ENCODE peak calls at places on chromosomes 4 and X, in eight cellular contexts. T is mucosa of descending colon, F is fibroblast of mammary gland, Z is B cell, A is WTC11, D is coronary artery, W is PC-3, I is GM12865. Y is an unnamed sample.

GRCh38 chrX:145817666-145818521 is at the start of gene SLITRK2:
- DNase-seq in W (no peak), A (no peak), T (peak; percentile 42), D (no peak), F (peak; percentile 1), I (no peak), Z (no peak), Y (no peak)

GRCh38 chrX:44570524-44570923 is 27.9 kb upstream of the FUNDC1 start:
- DNase-seq in A (no peak), Z (no peak), D (no peak), W (peak; percentile 51), F (peak; percentile 50), T (no peak), I (no peak), Y (no peak)

GRCh38 chrX:110420771-110421498 is 62.3 kb downstream of the RTL9 start:
- DNase-seq in F (peak; percentile 31), A (no peak), Z (no peak), W (peak; percentile 55), D (no peak), T (no peak), I (peak; percentile 18), Y (no peak)

GRCh38 chrX:39808471-39808917 is 289.3 kb downstream of the BCOR start:
- DNase-seq in W (peak; percentile 32), F (peak; percentile 70), D (no peak), I (no peak), A (no peak), Z (no peak), T (no peak), Y (no peak)

GRCh38 chr4:156475322-156475721 is 496.3 kb downstream of the PDGFC start:
- DNase-seq in Z (no peak), A (no peak), I (peak; percentile 21), T (no peak), W (peak; percentile 69), F (peak; percentile 75), D (no peak), Y (peak; percentile 19)

GRCh38 chrX:154490414-154491083 is at the start of gene SLC10A3:
- DNase-seq in I (peak; percentile 96), F (peak; percentile 91), T (peak; percentile 96), W (peak; percentile 95), D (peak; percentile 96), A (peak; percentile 91), Z (peak; percentile 90), Y (peak; percentile 95)

GRCh38 chr4:22970665-22971064 is 277.9 kb downstream of the GBA3 start:
- DNase-seq in W (no peak), I (no peak), F (no peak), A (no peak), D (no peak), Z (no peak), T (no peak), Y (no peak)

GRCh38 chr4:114694770-114695169 is 96.2 kb downstream of the UGT8 start:
- DNase-seq in Z (no peak), F (peak; percentile 43), A (no peak), W (peak; percentile 59), T (no peak), I (peak; percentile 52), D (no peak), Y (no peak)

GRCh38 chr4:172480471-172480870 is 667.3 kb downstream of the GALNTL6 start:
- DNase-seq in I (no peak), A (no peak), W (no peak), T (no peak), D (no peak), Z (no peak), F (no peak), Y (no peak)

GRCh38 chr4:56755901-56756300 is 65.6 kb downstream of the SPINK2 start:
- DNase-seq in W (peak; percentile 70), I (no peak), Z (no peak), A (no peak), F (peak; percentile 51), D (no peak), T (no peak), Y (no peak)

GRCh38 chrX:135264210-135264609 is 12.3 kb downstream of the ETDA start:
- DNase-seq in I (no peak), Z (no peak), W (no peak), T (no peak), A (no peak), D (no peak), F (no peak), Y (no peak)

GRCh38 chrX:13283968-13284914 is 35.6 kb downstream of the ATXN3L start:
- DNase-seq in I (no peak), Z (no peak), F (peak; percentile 89), A (peak; percentile 14), D (no peak), T (no peak), W (peak; percentile 17), Y (no peak)

GRCh38 chrX:10085223-10085622 is 71.6 kb upstream of the CLCN4 start:
- DNase-seq in Z (no peak), A (no peak), T (no peak), D (no peak), W (peak; percentile 4), I (peak; percentile 43), F (no peak), Y (no peak)

GRCh38 chrX:38172596-38172995 is 48.1 kb downstream of the SRPX start:
- DNase-seq in I (no peak), F (no peak), T (no peak), A (no peak), D (no peak), Z (no peak), W (no peak), Y (no peak)

GRCh38 chrX:119502727-119503483 is 34.7 kb downstream of the SLC25A5 start:
- DNase-seq in W (peak; percentile 86), T (peak; percentile 82), I (peak; percentile 9), Z (no peak), D (no peak), F (peak; percentile 60), A (no peak), Y (no peak)

GRCh38 chr4:138113819-138114415 is 128.2 kb downstream of the SLC7A11 start:
- DNase-seq in D (no peak), I (no peak), T (no peak), Z (no peak), F (peak; percentile 70), W (peak; percentile 17), A (no peak), Y (no peak)

GRCh38 chr4:67779631-67780030 is 25.4 kb upstream of the GNRHR start:
- DNase-seq in Z (no peak), I (no peak), T (no peak), A (no peak), D (no peak), W (peak; percentile 67), F (peak; percentile 33), Y (no peak)

GRCh38 chr4:142314183-142314582 is 531.9 kb downstream of the INPP4B start:
- DNase-seq in W (no peak), Z (no peak), I (no peak), D (no peak), T (no peak), F (no peak), A (no peak), Y (no peak)

GRCh38 chr4:3250438-3250955 is 1.5 kb downstream of the MSANTD1 start:
- DNase-seq in W (no peak), Z (no peak), A (peak; percentile 71), I (no peak), D (no peak), F (no peak), T (peak; percentile 43), Y (no peak)

DNA sequence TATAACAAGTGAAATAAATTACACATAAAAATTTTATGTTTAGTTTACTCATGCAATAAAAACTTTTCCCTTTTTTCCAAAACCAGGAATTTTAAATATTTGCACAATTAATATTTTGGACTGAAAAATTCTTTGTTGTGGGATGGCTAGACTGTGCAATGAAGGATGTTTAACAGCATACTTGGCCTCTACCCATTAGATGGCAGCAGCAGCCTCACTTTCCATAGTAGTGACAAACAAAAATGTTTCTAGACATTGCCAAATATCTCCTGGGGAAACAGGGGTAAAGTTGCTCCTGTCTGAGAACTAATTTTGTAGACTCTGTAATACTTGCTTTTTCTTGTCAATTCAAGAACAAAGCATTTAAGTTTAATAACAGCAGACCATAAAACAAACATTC is 49.8 kb downstream of the SCLT1 start:
- DNase-seq in T (no peak), W (peak; percentile 23), A (no peak), I (no peak), F (peak; percentile 37), D (no peak), Z (no peak), Y (no peak)
- TF ChIP-seq CTCF in T (no peak), W (peak; percentile 52), A (no peak), I (no peak), F (peak; percentile 23), D (no peak), Z (no peak), Y (peak; percentile 22)

GRCh38 chr4:99400831-99401230 is 34.3 kb downstream of the ADH7 start:
- DNase-seq in D (no peak), A (no peak), Z (no peak), I (no peak), T (no peak), F (no peak), W (no peak), Y (no peak)

GRCh38 chr4:99404595-99405287 is 30.4 kb downstream of the ADH7 start:
- DNase-seq in W (peak; percentile 86), T (no peak), Z (no peak), F (peak; percentile 98), I (peak; percentile 84), A (no peak), D (no peak), Y (peak; percentile 58)

GRCh38 chr4:99405433-99406115 is 29.6 kb downstream of the ADH7 start:
- DNase-seq in T (no peak), I (peak; percentile 63), F (peak; percentile 88), W (peak; percentile 83), A (peak; percentile 78), D (no peak), Z (peak; percentile 58), Y (peak; percentile 12)

GRCh38 chr4:99403380-99404194 is 31.6 kb downstream of the ADH7 start:
- DNase-seq in A (no peak), I (peak; percentile 41), W (no peak), F (peak; percentile 61), T (no peak), Z (no peak), D (no peak), Y (peak; percentile 30)

DNA sequence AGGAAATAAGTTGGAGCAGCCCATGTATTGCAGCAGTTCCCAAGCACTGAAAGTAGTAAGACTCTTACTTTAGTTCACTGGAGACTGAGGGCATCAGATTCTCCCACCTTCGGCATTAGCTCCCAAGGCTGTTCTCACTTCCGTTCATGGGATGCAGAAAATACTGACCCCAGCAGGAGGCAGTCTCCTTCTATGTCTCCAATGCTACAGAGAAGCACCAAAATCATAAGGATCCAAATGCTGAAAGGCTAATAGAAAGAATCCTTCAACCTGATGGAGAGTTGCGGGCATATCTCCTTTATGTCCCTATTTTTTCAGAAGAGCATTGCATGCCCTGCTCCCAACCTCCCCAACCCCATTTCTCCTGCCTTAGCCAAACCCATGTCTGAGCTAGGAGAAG is 32.4 kb downstream of the ADH7 start:
- DNase-seq in F (no peak), W (no peak), I (no peak), D (no peak), Z (no peak), T (no peak), A (peak; percentile 14), Y (no peak)
- TF ChIP-seq CTCF in F (no peak), W (no peak), I (no peak), D (no peak), Z (no peak), T (no peak), A (no peak), Y (no peak)

GRCh38 chr4:52979821-52980590 is 117.9 kb downstream of the RASL11B start:
- DNase-seq in W (peak; percentile 12), A (no peak), D (no peak), I (no peak), T (no peak), F (no peak), Z (no peak), Y (no peak)
- TF ChIP-seq CTCF in W (peak; percentile 24), A (no peak), D (no peak), I (no peak), T (no peak), F (no peak), Z (no peak), Y (no peak)

GRCh38 chr4:159292137-159292896 is 189.4 kb downstream of the RAPGEF2 start:
- DNase-seq in F (no peak), T (no peak), A (peak; percentile 18), W (peak; percentile 55), I (no peak), Z (no peak), D (no peak), Y (no peak)
- TF ChIP-seq CTCF in F (no peak), T (no peak), A (no peak), W (no peak), I (no peak), Z (no peak), D (no peak), Y (no peak)

Y was measured in GM13977.